ENCODE peak calls at places on chromosomes 1 and 21, in five cellular contexts. One of them, this sample, is unnamed.

GRCh38 chr1:15617874-15618684 is 821 bp downstream of the DDI2 start:
- DNase-seq in GM23338: peak; percentile 57
- DNase-seq in uterus: no peak
- DNase-seq in foreskin fibroblast: no peak
- DNase-seq in bronchial epithelial cell: peak; percentile 81
- DNase-seq in this sample: peak; percentile 16

GRCh38 chr1:215132156-215132555 is 49.6 kb downstream of the KCNK2 start:
- DNase-seq in uterus: no peak
- DNase-seq in foreskin fibroblast: no peak
- DNase-seq in GM23338: no peak
- DNase-seq in bronchial epithelial cell: peak; percentile 17
- DNase-seq in this sample: peak; percentile 32

GRCh38 chr1:148362141-148362929 is 120.8 kb downstream of the PPIAL4G start:
- DNase-seq in foreskin fibroblast: no peak
- DNase-seq in bronchial epithelial cell: peak; percentile 89
- DNase-seq in uterus: no peak
- DNase-seq in GM23338: peak; percentile 90
- DNase-seq in this sample: peak; percentile 48

GRCh38 chr1:92924501-92924900 is 36.8 kb downstream of the DIPK1A start:
- DNase-seq in bronchial epithelial cell: no peak
- DNase-seq in uterus: no peak
- DNase-seq in GM23338: no peak
- DNase-seq in foreskin fibroblast: no peak
- DNase-seq in this sample: no peak

GRCh38 chr1:169295425-169295824 is 72.2 kb downstream of the NME7 start:
- DNase-seq in foreskin fibroblast: no peak
- DNase-seq in uterus: no peak
- DNase-seq in GM23338: no peak
- DNase-seq in bronchial epithelial cell: no peak
- DNase-seq in this sample: no peak

GRCh38 chr1:24639881-24640280 is 3.2 kb upstream of the SRRM1 start:
- DNase-seq in uterus: no peak
- DNase-seq in foreskin fibroblast: no peak
- DNase-seq in bronchial epithelial cell: peak; percentile 25
- DNase-seq in GM23338: no peak
- DNase-seq in this sample: no peak

GRCh38 chr1:63836830-63837229 is 63.0 kb downstream of the ROR1 start:
- DNase-seq in foreskin fibroblast: no peak
- DNase-seq in bronchial epithelial cell: no peak
- DNase-seq in GM23338: no peak
- DNase-seq in uterus: no peak
- DNase-seq in this sample: no peak

GRCh38 chr1:94920061-94920460 is 6.8 kb downstream of the CNN3 start:
- DNase-seq in uterus: no peak
- DNase-seq in foreskin fibroblast: no peak
- DNase-seq in GM23338: no peak
- DNase-seq in bronchial epithelial cell: no peak
- DNase-seq in this sample: no peak

GRCh38 chr1:20972855-20973254 is 185.7 kb upstream of the HP1BP3 start:
- DNase-seq in GM23338: no peak
- DNase-seq in uterus: no peak
- DNase-seq in foreskin fibroblast: no peak
- DNase-seq in bronchial epithelial cell: no peak
- DNase-seq in this sample: no peak

GRCh38 chr1:121519042-121519755 is 334.4 kb downstream of the SRGAP2C start:
- DNase-seq in bronchial epithelial cell: peak; percentile 29
- DNase-seq in GM23338: peak; percentile 94
- DNase-seq in uterus: no peak
- DNase-seq in foreskin fibroblast: no peak
- DNase-seq in this sample: peak; percentile 1

GRCh38 chr1:50332941-50333594 is 90.2 kb downstream of the DMRTA2 start:
- DNase-seq in uterus: no peak
- DNase-seq in foreskin fibroblast: peak; percentile 26
- DNase-seq in GM23338: peak; percentile 85
- DNase-seq in bronchial epithelial cell: no peak
- DNase-seq in this sample: peak; percentile 32

GRCh38 chr1:18077657-18078215 is 29.9 kb upstream of the IGSF21 start:
- DNase-seq in uterus: no peak
- DNase-seq in GM23338: no peak
- DNase-seq in foreskin fibroblast: no peak
- DNase-seq in bronchial epithelial cell: no peak
- DNase-seq in this sample: no peak

GRCh38 chr1:114009393-114009792 is 30.1 kb downstream of the OLFML3 start:
- DNase-seq in uterus: no peak
- DNase-seq in bronchial epithelial cell: peak; percentile 56
- DNase-seq in GM23338: no peak
- DNase-seq in foreskin fibroblast: peak; percentile 32
- DNase-seq in this sample: no peak

GRCh38 chr1:25197982-25198681 is 34.2 kb downstream of the SYF2 start:
- DNase-seq in foreskin fibroblast: no peak
- DNase-seq in bronchial epithelial cell: peak; percentile 12
- DNase-seq in GM23338: no peak
- DNase-seq in uterus: no peak
- DNase-seq in this sample: no peak

GRCh38 chr1:200075522-200075921 is 48.0 kb downstream of the NR5A2 start:
- DNase-seq in uterus: no peak
- DNase-seq in GM23338: peak; percentile 47
- DNase-seq in foreskin fibroblast: no peak
- DNase-seq in bronchial epithelial cell: no peak
- DNase-seq in this sample: no peak

GRCh38 chr1:200073286-200073637 is 45.8 kb downstream of the NR5A2 start:
- DNase-seq in foreskin fibroblast: no peak
- DNase-seq in bronchial epithelial cell: no peak
- DNase-seq in GM23338: no peak
- DNase-seq in uterus: no peak
- DNase-seq in this sample: no peak

GRCh38 chr1:200075938-200076546 is 48.5 kb downstream of the NR5A2 start:
- DNase-seq in bronchial epithelial cell: peak; percentile 76
- DNase-seq in foreskin fibroblast: peak; percentile 82
- DNase-seq in uterus: peak; percentile 52
- DNase-seq in GM23338: peak; percentile 40
- DNase-seq in this sample: peak; percentile 72

GRCh38 chr1:200072636-200073285 is 45.3 kb downstream of the NR5A2 start:
- DNase-seq in uterus: no peak
- DNase-seq in bronchial epithelial cell: no peak
- DNase-seq in GM23338: no peak
- DNase-seq in foreskin fibroblast: no peak
- DNase-seq in this sample: no peak
- H3K4me3 ChIP-seq in uterus: no peak overlapping the region
- H3K4me3 ChIP-seq in bronchial epithelial cell: no peak overlapping the region
- H3K4me3 ChIP-seq in GM23338: no peak overlapping the region
- H3K4me3 ChIP-seq in foreskin fibroblast: no peak overlapping the region
- H3K4me3 ChIP-seq in this sample: no peak overlapping the region

GRCh38 chr1:151254217-151255213 is at the start of gene PSMD4:
- DNase-seq in foreskin fibroblast: peak; percentile 94
- DNase-seq in bronchial epithelial cell: peak; percentile 92
- DNase-seq in GM23338: peak; percentile 99
- DNase-seq in uterus: peak; percentile 95
- DNase-seq in this sample: peak; percentile 97
- TF ChIP-seq CTCF in foreskin fibroblast: no peak
- TF ChIP-seq CTCF in bronchial epithelial cell: no peak
- TF ChIP-seq CTCF in GM23338: no peak
- TF ChIP-seq CTCF in uterus: no peak
- TF ChIP-seq CTCF in this sample: no peak

DNA sequence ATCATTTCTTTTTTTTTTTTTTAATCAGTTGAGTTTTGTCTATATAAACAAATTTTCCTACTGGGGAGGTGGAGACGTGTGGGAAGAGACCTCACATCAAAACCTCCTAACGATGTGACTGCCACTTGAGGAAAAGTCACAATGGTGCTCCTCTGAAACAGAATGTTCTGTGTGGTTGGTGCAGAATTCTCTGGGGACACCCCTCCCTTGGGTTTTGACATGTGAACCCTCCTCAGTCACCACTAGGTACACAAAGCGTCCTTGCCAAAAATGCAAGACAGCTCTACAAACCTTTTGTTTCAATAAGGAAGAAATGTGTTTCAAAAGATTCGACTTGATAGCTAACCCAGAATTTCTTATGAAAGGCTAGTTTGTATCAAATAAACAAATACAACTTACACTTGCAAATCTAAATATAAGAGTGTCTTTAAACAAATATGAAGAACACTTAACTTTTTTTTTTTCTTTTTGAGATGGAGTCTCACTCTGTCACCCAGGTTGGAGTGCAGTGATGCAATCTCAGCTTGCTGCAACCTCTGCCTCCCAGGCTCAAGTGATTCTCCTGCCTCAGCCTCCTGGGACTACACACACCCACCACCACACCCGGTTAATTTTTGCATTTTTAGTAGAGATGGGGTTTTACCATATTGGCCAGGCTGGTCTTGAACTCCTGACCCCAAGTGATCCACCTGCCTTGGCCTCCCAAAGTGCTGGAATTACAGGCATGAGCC is 9.3 kb downstream of the SLC25A24 start:
- DNase-seq in bronchial epithelial cell: no peak
- DNase-seq in GM23338: no peak
- DNase-seq in uterus: no peak
- DNase-seq in foreskin fibroblast: no peak
- DNase-seq in this sample: no peak
- H3K4me3 ChIP-seq in bronchial epithelial cell: no peak overlapping the region
- H3K4me3 ChIP-seq in GM23338: no peak overlapping the region
- H3K4me3 ChIP-seq in uterus: no peak overlapping the region
- H3K4me3 ChIP-seq in foreskin fibroblast: no peak overlapping the region
- H3K4me3 ChIP-seq in this sample: no peak overlapping the region

GRCh38 chr21:16913010-16913409 is 599.8 kb upstream of the CXADR start:
- DNase-seq in GM23338: peak; percentile 25
- DNase-seq in uterus: no peak
- DNase-seq in bronchial epithelial cell: peak; percentile 13
- DNase-seq in foreskin fibroblast: no peak
- DNase-seq in this sample: no peak
- TF ChIP-seq CTCF in GM23338: peak; percentile 35
- TF ChIP-seq CTCF in uterus: no peak
- TF ChIP-seq CTCF in bronchial epithelial cell: no peak
- TF ChIP-seq CTCF in foreskin fibroblast: no peak
- TF ChIP-seq CTCF in this sample: no peak

GRCh38 chr21:25639922-25640670 is 1.0 kb downstream of the JAM2 start:
- DNase-seq in uterus: peak; percentile 43
- DNase-seq in bronchial epithelial cell: no peak
- DNase-seq in GM23338: peak; percentile 74
- DNase-seq in foreskin fibroblast: no peak
- DNase-seq in this sample: peak; percentile 12
- H3K4me3 ChIP-seq in uterus: peak overlapping the region; percentile 59
- H3K4me3 ChIP-seq in bronchial epithelial cell: no peak overlapping the region
- H3K4me3 ChIP-seq in GM23338: peak overlapping the region; percentile 97
- H3K4me3 ChIP-seq in foreskin fibroblast: peak overlapping the region; percentile 70
- H3K4me3 ChIP-seq in this sample: peak overlapping the region; percentile 67

DNA sequence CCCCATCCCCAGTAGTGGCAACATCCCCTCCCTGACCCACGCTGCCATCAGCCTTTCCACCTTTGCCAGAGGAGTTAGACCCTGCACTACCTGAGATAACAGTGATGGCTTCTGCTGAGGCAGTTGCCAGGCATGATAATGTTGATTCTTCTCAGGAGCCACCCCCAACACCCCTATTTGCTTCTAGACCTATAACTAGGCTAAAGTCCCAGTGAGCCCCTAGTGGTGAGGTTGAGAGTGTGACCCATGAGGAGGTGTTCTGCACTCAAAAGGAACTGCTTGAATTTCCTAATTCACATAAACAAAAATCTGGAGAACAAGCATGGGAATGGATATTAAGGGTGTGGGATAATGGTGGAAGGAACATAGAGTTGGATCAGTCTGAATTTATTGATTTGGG is 159.6 kb upstream of the COL11A1 start:
- DNase-seq in GM23338: peak; percentile 66
- DNase-seq in foreskin fibroblast: no peak
- DNase-seq in bronchial epithelial cell: no peak
- DNase-seq in uterus: no peak
- DNase-seq in this sample: no peak
- TF ChIP-seq CTCF in GM23338: peak; percentile 61
- TF ChIP-seq CTCF in foreskin fibroblast: no peak
- TF ChIP-seq CTCF in bronchial epithelial cell: no peak
- TF ChIP-seq CTCF in uterus: no peak
- TF ChIP-seq CTCF in this sample: peak; percentile 27